ENCODE peak calls at places on chromosomes 7 and 10, in eight cellular contexts. One of them, this sample, is unnamed.

GRCh38 chr10:26215923-26216576 is 524 bp upstream of the GAD2 start:
- DNase-seq in PC-3: no peak
- DNase-seq in astrocyte of the spinal cord: peak; percentile 0
- DNase-seq in fibroblast of pulmonary artery: peak; percentile 0
- DNase-seq in kidney: peak; percentile 60
- DNase-seq in upper lobe of right lung: peak; percentile 69
- DNase-seq in tibial artery: no peak
- DNase-seq in naive thymus-derived CD4-positive, alpha-beta T cell: peak; percentile 40
- DNase-seq in this sample: no peak

GRCh38 chr7:2638224-2638991 is 6.6 kb downstream of the TTYH3 start:
- DNase-seq in naive thymus-derived CD4-positive, alpha-beta T cell: no peak
- DNase-seq in tibial artery: no peak
- DNase-seq in astrocyte of the spinal cord: peak; percentile 74
- DNase-seq in upper lobe of right lung: no peak
- DNase-seq in PC-3: no peak
- DNase-seq in fibroblast of pulmonary artery: peak; percentile 23
- DNase-seq in kidney: peak; percentile 86
- DNase-seq in this sample: peak; percentile 89

GRCh38 chr7:50068026-50068425 is 25.0 kb downstream of the ZPBP start:
- DNase-seq in tibial artery: no peak
- DNase-seq in naive thymus-derived CD4-positive, alpha-beta T cell: no peak
- DNase-seq in astrocyte of the spinal cord: peak; percentile 19
- DNase-seq in fibroblast of pulmonary artery: peak; percentile 6
- DNase-seq in kidney: no peak
- DNase-seq in PC-3: peak; percentile 49
- DNase-seq in upper lobe of right lung: no peak
- DNase-seq in this sample: no peak

GRCh38 chr10:110456046-110456445 is 41.7 kb upstream of the DUSP5 start:
- DNase-seq in fibroblast of pulmonary artery: no peak
- DNase-seq in astrocyte of the spinal cord: no peak
- DNase-seq in tibial artery: no peak
- DNase-seq in naive thymus-derived CD4-positive, alpha-beta T cell: peak; percentile 8
- DNase-seq in PC-3: peak; percentile 21
- DNase-seq in kidney: no peak
- DNase-seq in upper lobe of right lung: no peak
- DNase-seq in this sample: no peak

GRCh38 chr7:112361154-112361553 is 89.1 kb upstream of the IFRD1 start:
- DNase-seq in naive thymus-derived CD4-positive, alpha-beta T cell: no peak
- DNase-seq in fibroblast of pulmonary artery: no peak
- DNase-seq in tibial artery: no peak
- DNase-seq in upper lobe of right lung: no peak
- DNase-seq in kidney: no peak
- DNase-seq in astrocyte of the spinal cord: no peak
- DNase-seq in PC-3: no peak
- DNase-seq in this sample: no peak

GRCh38 chr10:129390147-129390546 is 76.9 kb upstream of the MGMT start:
- DNase-seq in fibroblast of pulmonary artery: no peak
- DNase-seq in kidney: no peak
- DNase-seq in upper lobe of right lung: no peak
- DNase-seq in PC-3: no peak
- DNase-seq in astrocyte of the spinal cord: no peak
- DNase-seq in tibial artery: no peak
- DNase-seq in naive thymus-derived CD4-positive, alpha-beta T cell: no peak
- DNase-seq in this sample: no peak

GRCh38 chr7:10300557-10300956 is 673.1 kb upstream of the PHF14 start:
- DNase-seq in PC-3: no peak
- DNase-seq in kidney: no peak
- DNase-seq in naive thymus-derived CD4-positive, alpha-beta T cell: no peak
- DNase-seq in upper lobe of right lung: no peak
- DNase-seq in tibial artery: no peak
- DNase-seq in fibroblast of pulmonary artery: no peak
- DNase-seq in astrocyte of the spinal cord: no peak
- DNase-seq in this sample: no peak

GRCh38 chr10:30368065-30368718 is 19.1 kb upstream of the MTPAP start:
- DNase-seq in upper lobe of right lung: no peak
- DNase-seq in naive thymus-derived CD4-positive, alpha-beta T cell: no peak
- DNase-seq in kidney: no peak
- DNase-seq in PC-3: no peak
- DNase-seq in astrocyte of the spinal cord: no peak
- DNase-seq in tibial artery: no peak
- DNase-seq in fibroblast of pulmonary artery: peak; percentile 53
- DNase-seq in this sample: no peak

GRCh38 chr10:8374334-8374733 is 319.8 kb downstream of the GATA3 start:
- DNase-seq in tibial artery: no peak
- DNase-seq in fibroblast of pulmonary artery: no peak
- DNase-seq in astrocyte of the spinal cord: no peak
- DNase-seq in PC-3: no peak
- DNase-seq in upper lobe of right lung: no peak
- DNase-seq in kidney: no peak
- DNase-seq in naive thymus-derived CD4-positive, alpha-beta T cell: no peak
- DNase-seq in this sample: no peak

GRCh38 chr10:110919971-110920881 is 822 bp downstream of the SHOC2 start:
- DNase-seq in astrocyte of the spinal cord: peak; percentile 42
- DNase-seq in fibroblast of pulmonary artery: peak; percentile 64
- DNase-seq in tibial artery: peak; percentile 28
- DNase-seq in kidney: peak; percentile 85
- DNase-seq in upper lobe of right lung: peak; percentile 75
- DNase-seq in naive thymus-derived CD4-positive, alpha-beta T cell: peak; percentile 34
- DNase-seq in PC-3: peak; percentile 21
- DNase-seq in this sample: no peak

GRCh38 chr7:93119191-93119905 is 1.6 kb upstream of the SAMD9 start:
- DNase-seq in upper lobe of right lung: no peak
- DNase-seq in naive thymus-derived CD4-positive, alpha-beta T cell: no peak
- DNase-seq in kidney: no peak
- DNase-seq in tibial artery: no peak
- DNase-seq in PC-3: no peak
- DNase-seq in astrocyte of the spinal cord: peak; percentile 64
- DNase-seq in fibroblast of pulmonary artery: no peak
- DNase-seq in this sample: no peak

GRCh38 chr7:155869784-155870076 is 57.5 kb upstream of the SHH start:
- DNase-seq in kidney: no peak
- DNase-seq in naive thymus-derived CD4-positive, alpha-beta T cell: peak; percentile 8
- DNase-seq in fibroblast of pulmonary artery: no peak
- DNase-seq in PC-3: no peak
- DNase-seq in tibial artery: no peak
- DNase-seq in upper lobe of right lung: no peak
- DNase-seq in astrocyte of the spinal cord: no peak
- DNase-seq in this sample: no peak

GRCh38 chr7:110076194-110076593 is 1014.7 kb upstream of the LRRN3 start:
- DNase-seq in fibroblast of pulmonary artery: no peak
- DNase-seq in upper lobe of right lung: no peak
- DNase-seq in PC-3: no peak
- DNase-seq in astrocyte of the spinal cord: no peak
- DNase-seq in kidney: no peak
- DNase-seq in naive thymus-derived CD4-positive, alpha-beta T cell: no peak
- DNase-seq in tibial artery: no peak
- DNase-seq in this sample: no peak

GRCh38 chr10:99834410-99834809 is 52.0 kb downstream of the ABCC2 start:
- DNase-seq in upper lobe of right lung: no peak
- DNase-seq in PC-3: peak; percentile 88
- DNase-seq in kidney: no peak
- DNase-seq in naive thymus-derived CD4-positive, alpha-beta T cell: no peak
- DNase-seq in astrocyte of the spinal cord: peak; percentile 49
- DNase-seq in fibroblast of pulmonary artery: peak; percentile 48
- DNase-seq in tibial artery: no peak
- DNase-seq in this sample: peak; percentile 20

GRCh38 chr10:11382187-11382586 is 229.3 kb downstream of the USP6NL start:
- DNase-seq in fibroblast of pulmonary artery: no peak
- DNase-seq in upper lobe of right lung: no peak
- DNase-seq in kidney: no peak
- DNase-seq in tibial artery: no peak
- DNase-seq in astrocyte of the spinal cord: no peak
- DNase-seq in naive thymus-derived CD4-positive, alpha-beta T cell: no peak
- DNase-seq in PC-3: no peak
- DNase-seq in this sample: no peak

GRCh38 chr7:47217086-47217485 is 364.8 kb downstream of the TNS3 start:
- DNase-seq in kidney: no peak
- DNase-seq in naive thymus-derived CD4-positive, alpha-beta T cell: no peak
- DNase-seq in fibroblast of pulmonary artery: no peak
- DNase-seq in tibial artery: no peak
- DNase-seq in upper lobe of right lung: no peak
- DNase-seq in PC-3: no peak
- DNase-seq in astrocyte of the spinal cord: no peak
- DNase-seq in this sample: no peak

GRCh38 chr7:133941496-133941895 is 185.6 kb upstream of the LRGUK start:
- DNase-seq in naive thymus-derived CD4-positive, alpha-beta T cell: no peak
- DNase-seq in astrocyte of the spinal cord: peak; percentile 32
- DNase-seq in tibial artery: no peak
- DNase-seq in PC-3: no peak
- DNase-seq in fibroblast of pulmonary artery: peak; percentile 27
- DNase-seq in kidney: no peak
- DNase-seq in upper lobe of right lung: no peak
- DNase-seq in this sample: no peak

GRCh38 chr7:45661302-45661995 is 87.3 kb downstream of the ADCY1 start:
- DNase-seq in fibroblast of pulmonary artery: no peak
- DNase-seq in upper lobe of right lung: no peak
- DNase-seq in kidney: no peak
- DNase-seq in astrocyte of the spinal cord: no peak
- DNase-seq in tibial artery: no peak
- DNase-seq in naive thymus-derived CD4-positive, alpha-beta T cell: peak; percentile 8
- DNase-seq in PC-3: no peak
- DNase-seq in this sample: no peak

GRCh38 chr10:79434223-79434687 is 11.2 kb downstream of the ZCCHC24 start:
- DNase-seq in tibial artery: no peak
- DNase-seq in PC-3: peak; percentile 89
- DNase-seq in astrocyte of the spinal cord: peak; percentile 47
- DNase-seq in kidney: no peak
- DNase-seq in fibroblast of pulmonary artery: no peak
- DNase-seq in naive thymus-derived CD4-positive, alpha-beta T cell: no peak
- DNase-seq in upper lobe of right lung: peak; percentile 38
- DNase-seq in this sample: no peak

GRCh38 chr7:21365866-21366624 is 61.8 kb upstream of the SP4 start:
- DNase-seq in astrocyte of the spinal cord: peak; percentile 30
- DNase-seq in PC-3: peak; percentile 90
- DNase-seq in kidney: no peak
- DNase-seq in tibial artery: no peak
- DNase-seq in fibroblast of pulmonary artery: peak; percentile 41
- DNase-seq in upper lobe of right lung: no peak
- DNase-seq in naive thymus-derived CD4-positive, alpha-beta T cell: no peak
- DNase-seq in this sample: no peak

GRCh38 chr10:109932391-109932790 is 9.1 kb upstream of the XPNPEP1 start:
- DNase-seq in naive thymus-derived CD4-positive, alpha-beta T cell: no peak
- DNase-seq in tibial artery: no peak
- DNase-seq in astrocyte of the spinal cord: peak; percentile 27
- DNase-seq in kidney: no peak
- DNase-seq in PC-3: no peak
- DNase-seq in fibroblast of pulmonary artery: no peak
- DNase-seq in upper lobe of right lung: no peak
- DNase-seq in this sample: no peak

GRCh38 chr7:69363131-69363530 is 235.1 kb upstream of the AUTS2 start:
- DNase-seq in astrocyte of the spinal cord: no peak
- DNase-seq in fibroblast of pulmonary artery: no peak
- DNase-seq in kidney: no peak
- DNase-seq in PC-3: no peak
- DNase-seq in naive thymus-derived CD4-positive, alpha-beta T cell: no peak
- DNase-seq in upper lobe of right lung: no peak
- DNase-seq in tibial artery: no peak
- DNase-seq in this sample: no peak

GRCh38 chr10:3231951-3232730 is 59.6 kb upstream of the PITRM1 start:
- DNase-seq in fibroblast of pulmonary artery: peak; percentile 32
- DNase-seq in kidney: no peak
- DNase-seq in naive thymus-derived CD4-positive, alpha-beta T cell: no peak
- DNase-seq in tibial artery: no peak
- DNase-seq in astrocyte of the spinal cord: peak; percentile 80
- DNase-seq in upper lobe of right lung: no peak
- DNase-seq in PC-3: no peak
- DNase-seq in this sample: no peak

GRCh38 chr10:30413996-30414576 is 19.9 kb upstream of the MAP3K8 start:
- DNase-seq in naive thymus-derived CD4-positive, alpha-beta T cell: no peak
- DNase-seq in astrocyte of the spinal cord: peak; percentile 68
- DNase-seq in tibial artery: no peak
- DNase-seq in fibroblast of pulmonary artery: peak; percentile 87
- DNase-seq in kidney: no peak
- DNase-seq in PC-3: peak; percentile 73
- DNase-seq in upper lobe of right lung: no peak
- DNase-seq in this sample: no peak

GRCh38 chr10:97648557-97649404 is 8.3 kb downstream of the PI4K2A start:
- DNase-seq in kidney: no peak
- DNase-seq in naive thymus-derived CD4-positive, alpha-beta T cell: peak; percentile 40
- DNase-seq in tibial artery: peak; percentile 58
- DNase-seq in fibroblast of pulmonary artery: peak; percentile 87
- DNase-seq in astrocyte of the spinal cord: peak; percentile 89
- DNase-seq in upper lobe of right lung: no peak
- DNase-seq in PC-3: peak; percentile 91
- DNase-seq in this sample: peak; percentile 83

GRCh38 chr10:70162157-70162891 is 8.0 kb downstream of the SAR1A start:
- DNase-seq in astrocyte of the spinal cord: no peak
- DNase-seq in fibroblast of pulmonary artery: no peak
- DNase-seq in tibial artery: no peak
- DNase-seq in PC-3: no peak
- DNase-seq in upper lobe of right lung: no peak
- DNase-seq in kidney: no peak
- DNase-seq in naive thymus-derived CD4-positive, alpha-beta T cell: no peak
- DNase-seq in this sample: no peak
- H3K4me3 ChIP-seq in astrocyte of the spinal cord: no peak overlapping the region
- H3K4me3 ChIP-seq in fibroblast of pulmonary artery: no peak overlapping the region
- H3K4me3 ChIP-seq in tibial artery: no peak overlapping the region
- H3K4me3 ChIP-seq in PC-3: no peak overlapping the region
- H3K4me3 ChIP-seq in upper lobe of right lung: no peak overlapping the region
- H3K4me3 ChIP-seq in kidney: no peak overlapping the region
- H3K4me3 ChIP-seq in naive thymus-derived CD4-positive, alpha-beta T cell: peak overlapping the region; percentile 19
- H3K4me3 ChIP-seq in this sample: no peak overlapping the region

DNA sequence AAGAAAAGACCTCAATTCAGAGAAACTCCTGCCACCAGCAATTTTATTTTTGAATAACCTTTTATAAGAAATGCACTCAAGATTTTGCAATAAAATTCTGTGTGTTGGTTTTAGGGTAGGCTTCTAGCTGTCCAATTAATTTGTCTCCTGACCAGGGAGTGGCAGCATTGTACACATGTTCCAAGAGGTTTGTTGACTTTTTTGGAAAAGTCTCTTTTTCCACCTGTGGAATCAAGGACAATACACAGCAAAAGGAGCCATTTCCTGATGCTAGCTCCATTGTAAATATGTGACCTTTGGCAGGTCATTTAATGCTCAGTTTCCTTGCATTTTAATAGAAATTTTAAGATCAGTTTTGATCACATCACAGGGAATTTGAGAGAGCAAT is 1.8 kb downstream of the GIMAP5 start:
- DNase-seq in astrocyte of the spinal cord: no peak
- DNase-seq in naive thymus-derived CD4-positive, alpha-beta T cell: no peak
- DNase-seq in fibroblast of pulmonary artery: no peak
- DNase-seq in PC-3: no peak
- DNase-seq in tibial artery: no peak
- DNase-seq in upper lobe of right lung: no peak
- DNase-seq in kidney: no peak
- DNase-seq in this sample: no peak
- H3K4me3 ChIP-seq in astrocyte of the spinal cord: no peak overlapping the region
- H3K4me3 ChIP-seq in naive thymus-derived CD4-positive, alpha-beta T cell: peak overlapping the region; percentile 84
- H3K4me3 ChIP-seq in fibroblast of pulmonary artery: no peak overlapping the region
- H3K4me3 ChIP-seq in PC-3: no peak overlapping the region
- H3K4me3 ChIP-seq in tibial artery: peak overlapping the region; percentile 42
- H3K4me3 ChIP-seq in upper lobe of right lung: peak overlapping the region; percentile 61
- H3K4me3 ChIP-seq in kidney: peak overlapping the region; percentile 85
- H3K4me3 ChIP-seq in this sample: no peak overlapping the region

GRCh38 chr10:105675333-105675732 is 1034.2 kb downstream of the SORCS3 start:
- DNase-seq in kidney: no peak
- DNase-seq in fibroblast of pulmonary artery: no peak
- DNase-seq in tibial artery: no peak
- DNase-seq in naive thymus-derived CD4-positive, alpha-beta T cell: no peak
- DNase-seq in upper lobe of right lung: no peak
- DNase-seq in astrocyte of the spinal cord: no peak
- DNase-seq in PC-3: no peak
- DNase-seq in this sample: no peak
- H3K4me3 ChIP-seq in kidney: no peak overlapping the region
- H3K4me3 ChIP-seq in fibroblast of pulmonary artery: no peak overlapping the region
- H3K4me3 ChIP-seq in tibial artery: no peak overlapping the region
- H3K4me3 ChIP-seq in naive thymus-derived CD4-positive, alpha-beta T cell: no peak overlapping the region
- H3K4me3 ChIP-seq in upper lobe of right lung: no peak overlapping the region
- H3K4me3 ChIP-seq in astrocyte of the spinal cord: no peak overlapping the region
- H3K4me3 ChIP-seq in PC-3: no peak overlapping the region
- H3K4me3 ChIP-seq in this sample: no peak overlapping the region

GRCh38 chr7:131587315-131587923 is 31.0 kb upstream of the PODXL start:
- DNase-seq in naive thymus-derived CD4-positive, alpha-beta T cell: no peak
- DNase-seq in PC-3: no peak
- DNase-seq in kidney: no peak
- DNase-seq in tibial artery: no peak
- DNase-seq in fibroblast of pulmonary artery: no peak
- DNase-seq in astrocyte of the spinal cord: no peak
- DNase-seq in upper lobe of right lung: no peak
- DNase-seq in this sample: no peak
- H3K4me3 ChIP-seq in naive thymus-derived CD4-positive, alpha-beta T cell: no peak overlapping the region
- H3K4me3 ChIP-seq in PC-3: no peak overlapping the region
- H3K4me3 ChIP-seq in kidney: no peak overlapping the region
- H3K4me3 ChIP-seq in tibial artery: no peak overlapping the region
- H3K4me3 ChIP-seq in fibroblast of pulmonary artery: no peak overlapping the region
- H3K4me3 ChIP-seq in astrocyte of the spinal cord: no peak overlapping the region
- H3K4me3 ChIP-seq in upper lobe of right lung: no peak overlapping the region
- H3K4me3 ChIP-seq in this sample: no peak overlapping the region

This sample was measured in HFF-Myc.